ENCODE peak calls at places on chromosome 10, in five cellular contexts. One of them, this sample, is unnamed.

GRCh38 chr10:91924212-91925021 is 847 bp downstream of the BTAF1 start:
- DNase-seq in CD8-positive, alpha-beta memory T cell: no peak
- DNase-seq in CD4-positive, CD25-positive, alpha-beta regulatory T cell: no peak
- DNase-seq in HCT116: no peak
- DNase-seq in neuronal stem cell: no peak
- DNase-seq in this sample: no peak

GRCh38 chr10:103019426-103019825 is 101.3 kb downstream of the CNNM2 start:
- DNase-seq in neuronal stem cell: no peak
- DNase-seq in CD4-positive, CD25-positive, alpha-beta regulatory T cell: no peak
- DNase-seq in HCT116: no peak
- DNase-seq in CD8-positive, alpha-beta memory T cell: no peak
- DNase-seq in this sample: no peak

GRCh38 chr10:5468262-5469106 is 30.9 kb downstream of the CALML5 start:
- DNase-seq in HCT116: no peak
- DNase-seq in CD4-positive, CD25-positive, alpha-beta regulatory T cell: no peak
- DNase-seq in CD8-positive, alpha-beta memory T cell: no peak
- DNase-seq in neuronal stem cell: no peak
- DNase-seq in this sample: peak; percentile 18

GRCh38 chr10:112407696-112408095 is 33.8 kb downstream of the ACSL5 start:
- DNase-seq in CD4-positive, CD25-positive, alpha-beta regulatory T cell: no peak
- DNase-seq in neuronal stem cell: no peak
- DNase-seq in HCT116: no peak
- DNase-seq in CD8-positive, alpha-beta memory T cell: no peak
- DNase-seq in this sample: no peak

GRCh38 chr10:97977673-97978072 is 52.7 kb downstream of the CRTAC1 start:
- DNase-seq in CD8-positive, alpha-beta memory T cell: no peak
- DNase-seq in HCT116: no peak
- DNase-seq in neuronal stem cell: no peak
- DNase-seq in CD4-positive, CD25-positive, alpha-beta regulatory T cell: no peak
- DNase-seq in this sample: no peak

GRCh38 chr10:91798736-91799579 is 732 bp downstream of the TNKS2 start:
- DNase-seq in CD4-positive, CD25-positive, alpha-beta regulatory T cell: peak; percentile 72
- DNase-seq in neuronal stem cell: no peak
- DNase-seq in CD8-positive, alpha-beta memory T cell: peak; percentile 79
- DNase-seq in HCT116: peak; percentile 36
- DNase-seq in this sample: peak; percentile 46

GRCh38 chr10:104035107-104035816 is 50.4 kb downstream of the COL17A1 start:
- DNase-seq in CD8-positive, alpha-beta memory T cell: no peak
- DNase-seq in CD4-positive, CD25-positive, alpha-beta regulatory T cell: no peak
- DNase-seq in neuronal stem cell: no peak
- DNase-seq in HCT116: no peak
- DNase-seq in this sample: no peak

GRCh38 chr10:43128958-43129706 is 9.1 kb upstream of the CSGALNACT2 start:
- DNase-seq in neuronal stem cell: no peak
- DNase-seq in CD4-positive, CD25-positive, alpha-beta regulatory T cell: peak; percentile 64
- DNase-seq in HCT116: peak; percentile 23
- DNase-seq in CD8-positive, alpha-beta memory T cell: no peak
- DNase-seq in this sample: peak; percentile 17

GRCh38 chr10:30865141-30865926 is 166.3 kb downstream of the ZNF438 start:
- DNase-seq in HCT116: no peak
- DNase-seq in CD8-positive, alpha-beta memory T cell: no peak
- DNase-seq in CD4-positive, CD25-positive, alpha-beta regulatory T cell: no peak
- DNase-seq in neuronal stem cell: no peak
- DNase-seq in this sample: no peak

GRCh38 chr10:47248436-47249090 is 51.4 kb upstream of the GDF10 start:
- DNase-seq in HCT116: no peak
- DNase-seq in neuronal stem cell: no peak
- DNase-seq in CD4-positive, CD25-positive, alpha-beta regulatory T cell: no peak
- DNase-seq in CD8-positive, alpha-beta memory T cell: no peak
- DNase-seq in this sample: no peak

GRCh38 chr10:95247200-95247880 is 43.5 kb downstream of the PDLIM1 start:
- DNase-seq in CD8-positive, alpha-beta memory T cell: no peak
- DNase-seq in neuronal stem cell: no peak
- DNase-seq in HCT116: no peak
- DNase-seq in CD4-positive, CD25-positive, alpha-beta regulatory T cell: no peak
- DNase-seq in this sample: no peak

GRCh38 chr10:95245425-95246055 is 45.3 kb downstream of the PDLIM1 start:
- DNase-seq in CD8-positive, alpha-beta memory T cell: no peak
- DNase-seq in neuronal stem cell: no peak
- DNase-seq in CD4-positive, CD25-positive, alpha-beta regulatory T cell: no peak
- DNase-seq in HCT116: no peak
- DNase-seq in this sample: no peak

GRCh38 chr10:95247881-95248583 is 42.8 kb downstream of the PDLIM1 start:
- DNase-seq in neuronal stem cell: no peak
- DNase-seq in HCT116: no peak
- DNase-seq in CD4-positive, CD25-positive, alpha-beta regulatory T cell: no peak
- DNase-seq in CD8-positive, alpha-beta memory T cell: no peak
- DNase-seq in this sample: no peak

GRCh38 chr10:95248989-95249388 is 41.8 kb downstream of the PDLIM1 start:
- DNase-seq in neuronal stem cell: no peak
- DNase-seq in HCT116: no peak
- DNase-seq in CD4-positive, CD25-positive, alpha-beta regulatory T cell: no peak
- DNase-seq in CD8-positive, alpha-beta memory T cell: no peak
- DNase-seq in this sample: no peak

GRCh38 chr10:95246582-95247051 is 44.2 kb downstream of the PDLIM1 start:
- DNase-seq in neuronal stem cell: peak; percentile 79
- DNase-seq in CD8-positive, alpha-beta memory T cell: peak; percentile 70
- DNase-seq in HCT116: peak; percentile 65
- DNase-seq in CD4-positive, CD25-positive, alpha-beta regulatory T cell: peak; percentile 73
- DNase-seq in this sample: peak; percentile 79
- H3K27ac ChIP-seq in neuronal stem cell: no peak overlapping the region
- H3K27ac ChIP-seq in CD8-positive, alpha-beta memory T cell: no peak overlapping the region
- H3K27ac ChIP-seq in HCT116: no peak overlapping the region
- H3K27ac ChIP-seq in CD4-positive, CD25-positive, alpha-beta regulatory T cell: no peak overlapping the region
- H3K27ac ChIP-seq in this sample: no peak overlapping the region

GRCh38 chr10:77984986-77985385 is 44.3 kb downstream of the POLR3A start:
- DNase-seq in neuronal stem cell: no peak
- DNase-seq in CD4-positive, CD25-positive, alpha-beta regulatory T cell: no peak
- DNase-seq in CD8-positive, alpha-beta memory T cell: no peak
- DNase-seq in HCT116: no peak
- DNase-seq in this sample: no peak

GRCh38 chr10:77979221-77979620 is 50.1 kb downstream of the POLR3A start:
- DNase-seq in CD8-positive, alpha-beta memory T cell: no peak
- DNase-seq in HCT116: no peak
- DNase-seq in CD4-positive, CD25-positive, alpha-beta regulatory T cell: no peak
- DNase-seq in neuronal stem cell: no peak
- DNase-seq in this sample: no peak

GRCh38 chr10:77981281-77981680 is 48.0 kb downstream of the POLR3A start:
- DNase-seq in CD4-positive, CD25-positive, alpha-beta regulatory T cell: no peak
- DNase-seq in neuronal stem cell: no peak
- DNase-seq in HCT116: no peak
- DNase-seq in CD8-positive, alpha-beta memory T cell: no peak
- DNase-seq in this sample: no peak

GRCh38 chr10:77987671-77988070 is 41.6 kb downstream of the POLR3A start:
- DNase-seq in neuronal stem cell: no peak
- DNase-seq in HCT116: no peak
- DNase-seq in CD4-positive, CD25-positive, alpha-beta regulatory T cell: no peak
- DNase-seq in CD8-positive, alpha-beta memory T cell: no peak
- DNase-seq in this sample: no peak

DNA sequence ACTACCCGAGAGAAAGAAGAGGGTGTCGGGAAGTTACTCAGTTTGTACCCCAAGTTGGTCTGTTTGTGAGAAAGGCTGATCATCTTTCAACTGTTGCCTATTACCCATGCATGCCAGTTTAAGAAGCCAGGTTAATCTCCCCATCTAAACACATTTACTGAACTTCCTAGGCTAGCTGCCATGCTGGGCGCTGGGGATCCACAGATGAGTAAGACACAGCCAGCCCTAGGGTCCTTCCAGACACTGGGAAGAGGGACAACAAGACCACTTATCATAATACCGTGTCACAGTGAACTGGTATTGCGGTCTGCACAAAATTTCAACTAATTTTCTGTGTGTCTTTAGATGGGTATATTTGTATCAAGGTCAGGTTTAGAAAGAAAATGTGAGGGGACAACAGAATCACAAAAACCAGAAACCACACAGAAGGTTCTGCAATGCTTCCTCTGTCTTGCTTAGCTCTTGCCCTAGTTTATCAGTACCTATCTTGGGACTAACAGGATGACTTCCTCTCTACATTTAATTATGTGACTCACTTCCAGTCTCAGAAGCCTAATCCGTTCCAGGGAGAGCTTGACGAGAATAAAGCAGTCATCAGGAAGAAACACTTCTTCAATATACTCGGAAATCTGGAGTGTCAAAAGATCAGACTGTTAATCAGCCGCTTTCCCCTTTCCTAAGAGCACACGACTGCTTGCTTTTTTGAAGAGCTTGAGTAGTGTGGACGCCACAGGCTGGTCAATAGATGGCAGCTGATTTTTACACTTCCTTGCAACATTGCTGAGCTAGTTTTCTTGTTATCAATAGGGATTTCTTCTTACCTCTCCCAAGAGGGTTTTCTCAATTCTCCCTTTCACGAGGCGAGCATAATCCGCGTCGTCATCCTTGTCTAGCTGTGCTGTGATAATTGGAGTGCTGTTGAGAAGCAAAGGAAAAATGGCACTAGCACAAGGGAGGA is 45.7 kb downstream of the POLR3A start:
- DNase-seq in neuronal stem cell: no peak
- DNase-seq in CD4-positive, CD25-positive, alpha-beta regulatory T cell: no peak
- DNase-seq in CD8-positive, alpha-beta memory T cell: no peak
- DNase-seq in HCT116: no peak
- DNase-seq in this sample: no peak
- H3K27ac ChIP-seq in neuronal stem cell: no peak overlapping the region
- H3K27ac ChIP-seq in CD4-positive, CD25-positive, alpha-beta regulatory T cell: no peak overlapping the region
- H3K27ac ChIP-seq in CD8-positive, alpha-beta memory T cell: no peak overlapping the region
- H3K27ac ChIP-seq in HCT116: no peak overlapping the region
- H3K27ac ChIP-seq in this sample: no peak overlapping the region

GRCh38 chr10:121115154-121115553 is 264.0 kb downstream of the WDR11 start:
- DNase-seq in HCT116: no peak
- DNase-seq in neuronal stem cell: no peak
- DNase-seq in CD4-positive, CD25-positive, alpha-beta regulatory T cell: no peak
- DNase-seq in CD8-positive, alpha-beta memory T cell: no peak
- DNase-seq in this sample: no peak
- H3K27ac ChIP-seq in HCT116: no peak overlapping the region
- H3K27ac ChIP-seq in neuronal stem cell: no peak overlapping the region
- H3K27ac ChIP-seq in CD4-positive, CD25-positive, alpha-beta regulatory T cell: no peak overlapping the region
- H3K27ac ChIP-seq in CD8-positive, alpha-beta memory T cell: no peak overlapping the region
- H3K27ac ChIP-seq in this sample: no peak overlapping the region

DNA sequence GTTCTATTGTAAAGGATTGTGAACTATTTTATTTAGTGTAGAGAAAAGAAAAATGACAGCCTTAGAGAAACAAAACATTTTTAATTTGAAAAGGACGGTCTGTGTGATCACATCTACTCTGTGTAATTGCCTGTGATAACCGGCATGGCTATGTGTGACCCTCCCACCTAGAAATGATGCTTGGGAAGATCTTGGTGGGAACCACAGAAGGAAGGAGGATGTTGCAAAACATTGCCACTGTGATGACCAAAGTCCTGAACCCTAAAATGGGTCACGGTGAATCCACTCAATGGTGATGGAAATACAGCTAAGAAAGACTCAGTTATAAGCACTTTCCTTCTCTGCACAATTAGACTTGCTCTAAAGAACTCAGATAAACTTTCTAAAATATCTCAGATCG is 221.3 kb upstream of the FRMD4A start:
- DNase-seq in CD8-positive, alpha-beta memory T cell: no peak
- DNase-seq in HCT116: no peak
- DNase-seq in neuronal stem cell: no peak
- DNase-seq in CD4-positive, CD25-positive, alpha-beta regulatory T cell: no peak
- DNase-seq in this sample: no peak
- H3K27ac ChIP-seq in CD8-positive, alpha-beta memory T cell: no peak overlapping the region
- H3K27ac ChIP-seq in HCT116: no peak overlapping the region
- H3K27ac ChIP-seq in neuronal stem cell: no peak overlapping the region
- H3K27ac ChIP-seq in CD4-positive, CD25-positive, alpha-beta regulatory T cell: peak overlapping the region; percentile 96
- H3K27ac ChIP-seq in this sample: peak overlapping the region; percentile 66

This sample was measured in colonic mucosa.